ENCODE peak calls at places on chromosome 18, in nine cellular contexts. C is PC-3, K is mesendoderm, M is neural progenitor cell, H is IMR-90, X is fibroblast of lung, G is HepG2, L is thoracic aorta, F is lower lobe of right lung. D is an unnamed sample.

GRCh38 chr18:79064228-79064627 is 5.0 kb upstream of the ATP9B start:
- DNase-seq in C (no peak), K (no peak), M (no peak), H (no peak), X (no peak), G (no peak), L (no peak), F (no peak), D (no peak)

GRCh38 chr18:57441395-57441794 is 6.2 kb downstream of the ONECUT2 start:
- DNase-seq in C (no peak), K (peak), M (peak), H (peak), X (peak), G (no peak), L (no peak), F (no peak), D (no peak)

GRCh38 chr18:76405761-76406356 is 89.2 kb downstream of the ZNF516 start:
- DNase-seq in C (peak), K (peak), M (peak), H (peak), X (peak), G (peak), L (peak), F (peak), D (peak)

GRCh38 chr18:35041752-35042379 is 653 bp downstream of the MAPRE2 start:
- DNase-seq in C (no peak), K (no peak), M (peak), H (no peak), X (peak), G (no peak), L (no peak), F (no peak), D (no peak)

GRCh38 chr18:43314931-43315330 is 37.6 kb upstream of the SYT4 start:
- DNase-seq in C (no peak), K (peak), M (no peak), H (no peak), X (peak), G (no peak), L (no peak), F (no peak), D (no peak)

GRCh38 chr18:29154196-29154757 is 977.3 kb upstream of the CDH2 start:
- DNase-seq in C (no peak), K (no peak), M (no peak), H (peak), X (peak), G (no peak), L (no peak), F (no peak), D (no peak)

GRCh38 chr18:8609711-8610441 is 639 bp downstream of the RAB12 start:
- DNase-seq in C (no peak), K (no peak), M (peak), H (no peak), X (no peak), G (no peak), L (no peak), F (peak), D (no peak)

GRCh38 chr18:36187826-36188721 is 777 bp downstream of the MOCOS start:
- DNase-seq in C (peak), K (peak), M (peak), H (peak), X (peak), G (peak), L (no peak), F (peak), D (peak)

GRCh38 chr18:44967599-44967998 is 286.9 kb downstream of the SETBP1 start:
- DNase-seq in C (no peak), K (no peak), M (no peak), H (no peak), X (no peak), G (no peak), L (no peak), F (no peak), D (no peak)

GRCh38 chr18:77019641-77020040 is 112.9 kb downstream of the MBP start:
- DNase-seq in C (no peak), K (no peak), M (no peak), H (no peak), X (no peak), G (no peak), L (no peak), F (no peak), D (no peak)

GRCh38 chr18:48228301-48228715 is 180.9 kb downstream of the ZBTB7C start:
- DNase-seq in C (peak), K (no peak), M (no peak), H (no peak), X (no peak), G (no peak), L (no peak), F (peak), D (no peak)

GRCh38 chr18:8548186-8548585 is 61.1 kb upstream of the RAB12 start:
- DNase-seq in C (peak), K (no peak), M (no peak), H (peak), X (peak), G (no peak), L (no peak), F (no peak), D (no peak)

DNA sequence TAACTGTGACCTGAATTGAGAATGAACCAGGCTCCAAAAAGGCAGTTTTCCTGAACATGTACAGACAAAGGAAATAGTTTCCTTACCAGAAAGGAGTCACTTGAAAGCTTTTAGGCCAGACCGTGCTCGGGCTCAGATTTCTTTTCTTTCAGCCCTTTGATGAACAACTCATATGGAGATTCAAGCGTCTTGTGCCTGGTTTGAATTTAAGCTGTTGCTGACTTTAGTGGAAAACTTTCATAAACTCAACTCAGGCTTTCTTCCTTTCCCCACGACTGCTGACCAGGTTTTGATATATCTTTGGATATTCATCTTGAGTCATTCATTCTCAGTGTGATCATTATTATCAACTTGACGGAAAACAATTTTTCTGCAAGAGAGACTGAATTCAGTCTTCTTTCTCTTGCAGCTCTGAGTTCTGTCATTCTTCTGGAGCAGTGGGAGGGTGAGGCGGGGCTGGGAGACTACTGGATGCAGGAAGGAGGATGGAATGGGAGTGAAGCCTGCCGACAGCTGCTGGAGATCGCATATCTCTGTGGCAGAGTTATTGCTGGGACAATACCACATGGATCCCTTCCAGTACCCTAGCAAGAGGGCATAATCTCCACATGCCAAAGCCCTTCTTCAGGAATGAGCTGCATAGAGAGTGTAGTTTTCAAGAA is 364.6 kb downstream of the ZNF521 start:
- DNase-seq in C (no peak), K (peak), M (peak), H (peak), X (peak), G (no peak), L (no peak), F (no peak), D (no peak)
- H3K4me3 ChIP-seq in C (no peak), K (no peak), M (peak), H (no peak), X (no peak), G (no peak), L (no peak), F (no peak), D (no peak)

GRCh38 chr18:31291688-31292087 is 26.3 kb upstream of the DSG1 start:
- DNase-seq in C (no peak), K (no peak), M (no peak), H (no peak), X (no peak), G (no peak), L (no peak), F (no peak), D (no peak)
- H3K4me3 ChIP-seq in C (no peak), K (no peak), M (no peak), H (no peak), X (no peak), G (no peak), L (no peak), F (no peak), D (no peak)

DNA sequence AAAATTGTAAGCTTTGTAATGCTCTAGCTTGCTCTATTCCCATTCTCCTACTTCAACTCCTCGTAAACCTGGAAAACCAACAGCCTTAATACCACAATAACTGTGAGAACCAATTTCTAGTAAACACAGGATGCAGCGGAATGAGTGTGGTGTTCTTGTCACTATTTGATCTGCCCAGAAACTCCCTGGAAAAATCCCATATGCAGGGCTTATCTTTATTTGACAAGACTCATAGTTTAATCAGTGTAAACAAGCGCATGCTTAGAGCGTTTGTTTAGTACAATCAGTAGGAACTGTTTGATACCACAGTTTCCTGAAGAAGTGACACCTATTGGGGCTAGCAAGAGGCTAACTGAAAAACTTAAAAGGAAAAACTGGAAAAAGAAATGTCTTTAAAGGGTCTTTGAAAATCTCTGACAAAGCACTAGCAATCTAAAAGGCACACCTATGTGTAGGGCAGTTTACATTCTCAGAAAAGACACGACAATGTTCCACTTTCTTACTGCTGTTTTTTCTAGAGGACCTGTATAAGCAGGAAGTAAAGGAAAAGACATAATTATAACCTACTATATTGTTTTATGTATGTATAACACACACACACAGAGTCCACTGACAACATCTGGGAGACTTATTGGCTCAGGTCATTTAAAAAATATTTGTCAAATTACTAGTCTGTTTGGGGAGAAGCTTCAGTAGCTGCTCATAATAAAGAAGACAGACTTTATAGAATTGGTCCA is 241.4 kb upstream of the KLHL14 start:
- DNase-seq in C (peak), K (peak), M (no peak), H (no peak), X (no peak), G (peak), L (no peak), F (no peak), D (no peak)
- H3K4me3 ChIP-seq in C (no peak), K (no peak), M (no peak), H (no peak), X (no peak), G (no peak), L (no peak), F (no peak), D (no peak)

GRCh38 chr18:41216604-41217003 is 738.4 kb upstream of the PIK3C3 start:
- DNase-seq in C (no peak), K (no peak), M (no peak), H (no peak), X (no peak), G (no peak), L (no peak), F (no peak), D (no peak)
- H3K4me3 ChIP-seq in C (no peak), K (no peak), M (no peak), H (no peak), X (no peak), G (no peak), L (no peak), F (no peak), D (no peak)

GRCh38 chr18:3294435-3295080 is 32.6 kb downstream of the MYL12B start:
- DNase-seq in C (no peak), K (peak), M (no peak), H (peak), X (peak), G (no peak), L (no peak), F (no peak), D (no peak)

GRCh38 chr18:3293196-3293951 is 31.4 kb downstream of the MYL12B start:
- DNase-seq in C (no peak), K (no peak), M (no peak), H (no peak), X (no peak), G (no peak), L (no peak), F (no peak), D (no peak)

GRCh38 chr18:3297025-3297984 is 35.4 kb downstream of the MYL12B start:
- DNase-seq in C (peak), K (peak), M (peak), H (peak), X (peak), G (peak), L (peak), F (peak), D (peak)
- H3K4me3 ChIP-seq in C (peak), K (peak), M (peak), H (peak), X (peak), G (peak), L (peak), F (peak), D (peak)

D was measured in stomach.